ENCODE peak calls at places on chromosomes 1 and 21, in eight cellular contexts. W is stimulated activated CD8-positive, alpha-beta memory T cell treated with anti-CD3 and anti-CD28 coated beads, Interleukin-7, amount 100 ng/mL, for 1 hour; X is CD14-positive monocyte; Q is T-helper 9 cell; Y is T-helper 2 cell; G is central memory CD4-positive, alpha-beta T cell; R is activated CD4-positive, alpha-beta T cell treated with anti-CD3 and anti-CD28 coated beads, Interleukin-2, amount 50 U/mL, for 1 hour; I is substantia nigra. K is an unnamed sample.

GRCh38 chr1:4655674-4656532 is 1.5 kb downstream of the AJAP1 start:
- DNase-seq in W (no peak), X (no peak), Q (no peak), Y (peak), G (no peak), R (no peak), I (peak), K (peak)

GRCh38 chr1:66436378-66437135 is 97.4 kb upstream of the SGIP1 start:
- DNase-seq in W (no peak), X (no peak), Q (peak), Y (peak), G (peak), R (peak), I (no peak), K (no peak)

GRCh38 chr1:223556414-223557124 is 108.9 kb downstream of the CAPN8 start:
- DNase-seq in W (no peak), X (no peak), Q (no peak), Y (peak), G (no peak), R (peak), I (no peak), K (no peak)

GRCh38 chr1:163768581-163768980 is 446.8 kb downstream of the NUF2 start:
- DNase-seq in W (no peak), X (no peak), Q (no peak), Y (no peak), G (no peak), R (no peak), I (no peak), K (no peak)

GRCh38 chr1:169212088-169212487 is 105.6 kb downstream of the ATP1B1 start:
- DNase-seq in W (no peak), X (no peak), Q (no peak), Y (no peak), G (no peak), R (no peak), I (no peak), K (no peak)

GRCh38 chr1:91325456-91325855 is 79.2 kb downstream of the HFM1 start:
- DNase-seq in W (no peak), X (no peak), Q (no peak), Y (no peak), G (no peak), R (no peak), I (no peak), K (no peak)

GRCh38 chr1:93694039-93694438 is 12.4 kb upstream of the BCAR3 start:
- DNase-seq in W (no peak), X (no peak), Q (no peak), Y (no peak), G (no peak), R (no peak), I (no peak), K (no peak)

GRCh38 chr1:53369034-53369750 is 41.3 kb upstream of the LRP8 start:
- DNase-seq in W (no peak), X (peak), Q (no peak), Y (no peak), G (no peak), R (no peak), I (no peak), K (no peak)

GRCh38 chr21:35219719-35220118 is 170.6 kb upstream of the RUNX1 start:
- DNase-seq in W (no peak), X (no peak), Q (no peak), Y (no peak), G (no peak), R (no peak), I (no peak), K (no peak)

GRCh38 chr1:53089478-53090226 is 27.6 kb downstream of the PODN start:
- DNase-seq in W (no peak), X (no peak), Q (no peak), Y (no peak), G (no peak), R (no peak), I (no peak), K (no peak)

GRCh38 chr1:22850681-22851080 is 122.0 kb downstream of the LACTBL1 start:
- DNase-seq in W (no peak), X (no peak), Q (no peak), Y (no peak), G (no peak), R (no peak), I (no peak), K (peak)

GRCh38 chr1:24362982-24363614 is 43.9 kb downstream of the GRHL3 start:
- DNase-seq in W (no peak), X (no peak), Q (no peak), Y (no peak), G (no peak), R (no peak), I (no peak), K (no peak)

GRCh38 chr1:95021085-95021484 is 51.7 kb downstream of the ALG14 start:
- DNase-seq in W (no peak), X (no peak), Q (no peak), Y (no peak), G (no peak), R (no peak), I (no peak), K (no peak)

GRCh38 chr1:221169447-221169889 is 290.2 kb downstream of the HLX start:
- DNase-seq in W (no peak), X (no peak), Q (no peak), Y (no peak), G (no peak), R (no peak), I (no peak), K (no peak)

GRCh38 chr1:177228721-177229088 is 57.9 kb downstream of the BRINP2 start:
- DNase-seq in W (no peak), X (no peak), Q (no peak), Y (no peak), G (no peak), R (no peak), I (no peak), K (no peak)

GRCh38 chr1:49323925-49324540 is 547.3 kb upstream of the BEND5 start:
- DNase-seq in W (no peak), X (no peak), Q (no peak), Y (no peak), G (no peak), R (no peak), I (no peak), K (no peak)

GRCh38 chr1:116033322-116033721 is 57.0 kb downstream of the SLC22A15 start:
- DNase-seq in W (no peak), X (no peak), Q (no peak), Y (no peak), G (no peak), R (no peak), I (no peak), K (peak)

GRCh38 chr1:58881471-58881994 is 97.7 kb upstream of the JUN start:
- DNase-seq in W (no peak), X (peak), Q (no peak), Y (no peak), G (no peak), R (no peak), I (no peak), K (no peak)

GRCh38 chr1:119681560-119681959 is 30.2 kb upstream of the PHGDH start:
- DNase-seq in W (no peak), X (no peak), Q (no peak), Y (no peak), G (no peak), R (no peak), I (no peak), K (no peak)

K was measured in dorsolateral prefrontal cortex.